ENCODE peak calls at places on chromosomes 13 and 19, in five cellular contexts. U is progenitor cell of endocrine pancreas, X is body of pancreas, W is GM20000, E is neural crest cell. T is an unnamed sample.

GRCh38 chr13:34349091-34349722 is 531.3 kb downstream of the RFC3 start:
- DNase-seq in X (peak), U (no peak), E (no peak), W (no peak), T (no peak)

GRCh38 chr13:75365724-75366173 is 116.2 kb downstream of the TBC1D4 start:
- DNase-seq in X (no peak), W (peak), U (no peak), E (no peak), T (peak)

GRCh38 chr13:91740811-91741210 is 342.4 kb downstream of the GPC5 start:
- DNase-seq in X (no peak), W (no peak), E (no peak), U (no peak), T (no peak)

GRCh38 chr19:4324228-4324627 is 14.4 kb downstream of the STAP2 start:
- DNase-seq in U (no peak), E (no peak), W (no peak), X (no peak), T (no peak)

GRCh38 chr13:62377838-62378237 is 962.2 kb upstream of the PCDH20 start:
- DNase-seq in E (no peak), W (no peak), X (no peak), U (no peak), T (no peak)

GRCh38 chr13:26420282-26420960 is 137.1 kb upstream of the WASF3 start:
- DNase-seq in U (no peak), W (no peak), E (no peak), X (no peak), T (no peak)

GRCh38 chr19:5628919-5629481 is 6.1 kb downstream of the SAFB start:
- DNase-seq in W (no peak), E (no peak), U (no peak), X (no peak), T (no peak)

GRCh38 chr19:55649579-55650557 is 1.9 kb downstream of the CCDC106 start:
- DNase-seq in E (no peak), W (peak), X (no peak), U (no peak), T (peak)

GRCh38 chr19:1587872-1588271 is 4.8 kb downstream of the MBD3 start:
- DNase-seq in W (no peak), X (no peak), U (no peak), E (no peak), T (no peak)

GRCh38 chr13:114248011-114248410 is 13.3 kb downstream of the CDC16 start:
- DNase-seq in U (no peak), E (no peak), X (no peak), W (no peak), T (no peak)

GRCh38 chr13:33363328-33363727 is 77.8 kb upstream of the STARD13 start:
- DNase-seq in W (no peak), X (no peak), U (no peak), E (no peak), T (no peak)

GRCh38 chr13:75783906-75784485 is 147.9 kb downstream of the LMO7 start:
- DNase-seq in U (no peak), E (no peak), X (no peak), W (no peak), T (no peak)

GRCh38 chr19:6890938-6891337 is 3.6 kb downstream of the ADGRE1 start:
- DNase-seq in X (no peak), U (no peak), E (no peak), W (no peak), T (no peak)

GRCh38 chr19:33175886-33176669 is 18.1 kb upstream of the LRP3 start:
- DNase-seq in W (peak), X (no peak), E (no peak), U (peak), T (no peak)

GRCh38 chr13:48571121-48571901 is 38.4 kb upstream of the RCBTB2 start:
- DNase-seq in X (no peak), W (no peak), E (no peak), U (no peak), T (no peak)

DNA sequence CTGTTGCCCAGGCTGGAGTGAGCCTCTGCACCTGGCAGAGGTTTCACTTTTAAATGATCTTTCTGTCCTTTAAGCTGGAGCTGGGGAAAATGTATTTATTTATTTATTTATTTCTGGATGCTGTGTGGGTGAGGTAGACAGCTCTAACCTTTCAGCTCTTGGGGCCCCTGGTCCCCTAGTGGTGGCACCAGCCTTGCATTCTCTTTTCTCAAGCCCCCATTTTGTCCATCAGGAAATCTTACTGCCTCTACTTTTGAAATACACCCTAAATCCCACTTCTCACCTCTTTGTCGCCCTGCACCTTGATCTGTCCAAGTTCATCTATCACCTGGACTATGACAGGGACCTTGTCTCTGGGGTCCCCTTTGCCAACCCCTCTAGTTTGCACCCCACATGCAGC is 2.1 kb upstream of the B9D2 start:
- DNase-seq in X (no peak), W (no peak), E (no peak), U (no peak), T (no peak)
- TF ChIP-seq CTCF in X (no peak), W (no peak), E (peak), U (peak), T (peak)

DNA sequence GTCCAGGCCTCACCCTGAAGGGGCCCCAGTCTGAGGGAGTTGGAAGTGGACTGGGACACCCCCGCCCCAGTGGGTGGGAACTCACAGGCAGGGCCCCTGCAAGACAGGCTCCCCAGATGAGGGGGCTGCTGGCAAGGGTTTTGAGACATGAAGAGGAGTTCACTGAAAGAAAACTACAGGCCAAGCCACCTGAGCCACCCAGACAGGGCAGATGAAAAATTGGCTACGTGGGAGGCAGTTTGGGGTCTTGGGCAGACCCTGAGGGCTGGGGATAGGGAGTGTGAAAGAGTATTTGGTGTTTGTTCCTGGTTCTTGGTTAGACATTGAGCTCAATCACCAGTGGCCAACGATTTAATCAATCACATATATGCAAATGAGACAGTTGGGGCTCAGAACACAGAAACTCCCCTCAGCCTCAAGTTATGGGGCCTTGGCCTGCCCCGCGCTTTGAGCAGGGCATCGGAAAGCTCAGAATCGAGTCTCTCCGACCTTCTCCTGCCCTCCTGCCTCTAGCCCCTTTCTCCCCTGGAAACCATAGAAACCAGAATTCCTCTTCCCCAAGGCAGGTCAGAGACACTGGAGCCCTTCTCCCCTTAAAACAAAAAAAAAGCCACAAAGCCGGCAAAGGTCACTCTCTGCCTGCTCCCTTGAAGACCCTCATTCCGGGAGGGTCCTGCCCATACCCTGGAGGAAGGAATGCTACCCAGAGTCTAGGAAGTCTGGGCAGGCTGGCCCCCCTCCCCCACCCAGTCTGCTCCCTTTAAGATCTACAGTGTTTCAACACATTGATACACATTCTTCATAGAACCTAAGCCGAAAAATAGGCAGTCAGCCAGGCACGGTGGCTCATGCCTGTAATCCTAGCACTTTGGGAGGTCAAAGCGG is 1.3 kb upstream of the ISYNA1 start:
- DNase-seq in W (no peak), E (no peak), X (peak), U (no peak), T (no peak)
- TF ChIP-seq CTCF in W (no peak), E (peak), X (no peak), U (peak), T (no peak)

GRCh38 chr13:50374517-50374916 is 359.3 kb downstream of the KCNRG start:
- DNase-seq in W (no peak), E (no peak), U (no peak), X (no peak), T (no peak)

GRCh38 chr13:50377726-50378270 is 362.6 kb downstream of the KCNRG start:
- DNase-seq in U (no peak), W (no peak), X (no peak), E (no peak), T (no peak)

GRCh38 chr13:50378513-50378970 is 363.3 kb downstream of the KCNRG start:
- DNase-seq in W (no peak), E (no peak), X (no peak), U (no peak), T (no peak)

GRCh38 chr13:50375792-50376191 is 360.5 kb downstream of the KCNRG start:
- DNase-seq in E (no peak), W (no peak), U (no peak), X (no peak), T (no peak)

GRCh38 chr13:50376895-50377575 is 361.8 kb downstream of the KCNRG start:
- DNase-seq in U (no peak), X (no peak), W (no peak), E (no peak), T (no peak)
- TF ChIP-seq CTCF in U (peak), X (peak), W (no peak), E (no peak), T (no peak)

DNA sequence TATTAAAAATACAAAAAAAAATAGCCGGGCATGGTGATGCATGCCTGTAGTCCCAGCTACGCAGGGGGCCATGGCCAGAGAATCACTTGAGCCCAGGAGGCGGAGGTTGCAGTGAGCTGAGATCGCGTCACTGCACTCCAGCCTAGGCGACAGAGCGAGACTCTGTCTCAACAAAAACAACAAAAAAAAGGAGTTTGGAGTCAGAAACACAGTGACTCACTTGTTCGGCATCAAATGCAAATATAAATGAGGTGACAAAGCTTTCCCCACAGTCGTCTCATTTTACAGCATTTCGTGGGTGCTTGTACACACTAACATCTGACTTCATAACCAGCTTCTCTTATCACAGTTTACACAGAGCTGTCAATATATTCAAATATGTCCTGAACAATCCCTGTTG is 11.0 kb downstream of the ZNF665 start:
- DNase-seq in W (no peak), U (no peak), E (no peak), X (no peak), T (no peak)
- TF ChIP-seq CTCF in W (no peak), U (no peak), E (no peak), X (no peak), T (no peak)

GRCh38 chr19:27777726-27778125 is 1435.2 kb downstream of the UQCRFS1 start:
- DNase-seq in U (no peak), X (no peak), W (no peak), E (no peak), T (no peak)
- TF ChIP-seq CTCF in U (no peak), X (no peak), W (no peak), E (peak), T (no peak)

DNA sequence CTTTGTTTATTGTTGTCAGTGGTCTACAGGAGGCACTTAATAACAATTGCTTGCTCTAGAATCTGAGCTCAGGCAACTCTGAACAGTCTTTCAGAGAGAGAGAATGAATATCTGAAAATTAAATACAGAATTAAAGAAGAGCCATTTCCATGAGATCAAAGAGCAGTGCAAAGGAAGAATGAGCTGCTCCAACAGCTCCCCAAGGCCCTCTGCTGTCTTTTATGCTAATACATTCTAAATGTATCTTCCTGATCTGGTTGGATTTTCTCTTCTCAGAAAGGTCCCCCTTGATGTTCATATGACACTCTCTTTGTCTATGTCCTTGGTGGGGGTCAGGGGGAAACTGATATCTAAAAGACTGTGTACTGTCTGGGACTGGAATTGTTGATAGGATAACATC is 1029.6 kb downstream of the PCDH9 start:
- DNase-seq in E (no peak), X (no peak), U (no peak), W (no peak), T (no peak)
- TF ChIP-seq CTCF in E (no peak), X (no peak), U (no peak), W (no peak), T (no peak)

GRCh38 chr19:40603071-40603718 is 2.0 kb downstream of the LTBP4 start:
- DNase-seq in U (no peak), W (no peak), X (no peak), E (no peak), T (no peak)

GRCh38 chr19:40604647-40605200 is 3.6 kb downstream of the LTBP4 start:
- DNase-seq in E (no peak), W (no peak), U (no peak), X (peak), T (no peak)

GRCh38 chr19:40603719-40604646 is 2.8 kb downstream of the LTBP4 start:
- DNase-seq in E (peak), X (peak), U (peak), W (peak), T (peak)

GRCh38 chr19:40607311-40607871 is 6.2 kb downstream of the LTBP4 start:
- DNase-seq in U (no peak), X (no peak), E (no peak), W (no peak), T (no peak)

GRCh38 chr19:40605201-40605971 is 4.2 kb downstream of the LTBP4 start:
- DNase-seq in U (no peak), X (peak), W (peak), E (no peak), T (peak)
- TF ChIP-seq CTCF in U (peak), X (no peak), W (peak), E (no peak), T (peak)

GRCh38 chr13:39419068-39419467 is 183.9 kb downstream of the LHFPL6 start:
- DNase-seq in E (no peak), U (no peak), X (no peak), W (no peak), T (no peak)
- TF ChIP-seq CTCF in E (no peak), U (no peak), X (no peak), W (no peak), T (no peak)

GRCh38 chr13:109868583-109869311 is 82.4 kb upstream of the IRS2 start:
- DNase-seq in U (no peak), W (no peak), E (no peak), X (no peak), T (no peak)

GRCh38 chr13:109871018-109871370 is 84.6 kb upstream of the IRS2 start:
- DNase-seq in W (no peak), U (no peak), X (no peak), E (no peak), T (no peak)

GRCh38 chr13:109867766-109868165 is 81.4 kb upstream of the IRS2 start:
- DNase-seq in E (no peak), X (no peak), W (no peak), U (no peak), T (no peak)

GRCh38 chr13:109870281-109871017 is 84.1 kb upstream of the IRS2 start:
- DNase-seq in X (no peak), U (no peak), W (no peak), E (no peak), T (no peak)

DNA sequence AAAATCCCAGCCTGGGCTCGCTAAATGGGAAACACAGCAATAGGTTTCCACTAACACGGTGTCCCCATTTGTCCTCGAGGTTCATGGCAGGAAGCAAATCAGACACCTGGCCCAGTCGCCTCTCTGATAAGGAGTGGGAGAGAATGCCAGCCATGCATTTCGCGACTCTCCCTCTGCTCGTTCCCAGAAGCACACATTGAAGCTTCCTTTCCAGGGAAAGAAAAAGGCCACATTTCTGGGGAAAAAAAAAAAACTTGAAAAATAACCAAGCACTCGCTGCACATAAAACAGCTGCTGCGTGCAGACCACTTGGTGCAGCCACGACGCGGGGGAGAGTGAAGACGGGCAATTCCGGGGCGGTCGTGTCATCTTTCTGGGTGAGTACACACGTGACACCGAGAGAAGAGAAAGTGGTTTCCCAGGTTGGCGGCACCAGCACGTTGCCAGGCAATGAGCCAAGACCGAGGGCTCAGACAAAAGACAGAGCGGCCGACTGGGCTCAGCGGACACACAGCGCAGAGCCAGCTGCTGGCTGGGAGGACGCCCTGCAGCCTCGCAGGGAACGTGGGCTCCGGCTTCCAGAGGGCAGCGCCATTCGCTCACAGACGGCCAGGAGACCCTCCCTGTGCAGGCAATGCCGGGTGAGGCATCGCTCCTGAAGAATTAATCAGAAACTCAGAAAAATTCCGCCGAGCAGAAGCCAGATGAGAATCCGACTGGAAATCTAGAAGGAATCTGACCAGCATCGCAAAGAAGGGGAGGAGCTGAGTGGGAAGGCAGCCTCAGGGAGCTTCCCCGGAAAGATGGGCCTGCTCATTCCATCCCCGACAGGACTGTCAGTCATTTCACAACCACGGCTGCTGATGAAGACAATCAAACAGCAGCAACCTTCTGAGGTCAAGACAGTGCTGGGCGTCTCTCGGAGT is 83.2 kb upstream of the IRS2 start:
- DNase-seq in X (peak), U (no peak), W (no peak), E (no peak), T (no peak)
- TF ChIP-seq CTCF in X (no peak), U (no peak), W (no peak), E (no peak), T (no peak)

DNA sequence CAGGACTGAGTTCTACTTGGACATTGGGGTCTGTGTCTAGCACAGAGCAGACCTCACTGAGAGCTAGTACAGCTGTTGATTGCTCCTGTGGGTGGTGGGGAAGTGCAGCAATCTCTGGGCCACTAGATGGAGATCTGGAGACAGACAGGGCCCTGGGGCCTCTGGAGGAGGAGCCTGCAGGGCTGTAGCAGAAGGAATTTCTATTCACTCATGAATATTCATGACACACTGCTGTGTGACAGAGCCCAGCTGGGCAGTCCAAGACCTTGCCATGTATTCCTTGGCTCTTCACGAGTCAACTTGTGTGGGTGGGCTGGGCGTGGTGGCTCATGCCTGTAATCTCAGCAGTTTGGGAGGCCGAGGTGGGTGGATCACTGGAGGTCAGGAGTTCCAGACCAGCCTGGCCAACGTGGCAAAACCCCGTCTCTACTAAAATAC is 37.5 kb downstream of the SUGP2 start:
- DNase-seq in E (peak), U (no peak), W (peak), X (peak), T (peak)
- TF ChIP-seq CTCF in E (peak), U (peak), W (peak), X (peak), T (no peak)